ENCODE peak calls at places on chromosomes 3 and 15, in eight cellular contexts. Y, J, R, H, T, V, U and M are unnamed samples.

GRCh38 chr3:139893264-139893962 is 41.6 kb upstream of the CLSTN2 start:
- DNase-seq in Y (no peak), J (no peak), R (no peak), H (no peak), T (no peak), V (no peak), U (no peak), M (no peak)

GRCh38 chr3:196057663-196058356 is 24.1 kb downstream of the TFRC start:
- DNase-seq in Y (no peak), J (no peak), R (no peak), H (no peak), T (no peak), V (no peak), U (no peak), M (no peak)

GRCh38 chr3:197003461-197004385 is 25.9 kb downstream of the MELTF start:
- DNase-seq in Y (no peak), J (peak), R (no peak), H (peak), T (no peak), V (no peak), U (peak), M (no peak)

GRCh38 chr3:120850326-120851295 is 57.4 kb upstream of the STXBP5L start:
- DNase-seq in Y (no peak), J (no peak), R (no peak), H (no peak), T (no peak), V (no peak), U (no peak), M (peak)

GRCh38 chr3:126419886-126420786 is 25.4 kb downstream of the CFAP100 start:
- DNase-seq in Y (no peak), J (no peak), R (no peak), H (peak), T (no peak), V (no peak), U (peak), M (no peak)

GRCh38 chr3:9942934-9943690 is 9.1 kb downstream of the PRRT3 start:
- DNase-seq in Y (no peak), J (no peak), R (no peak), H (no peak), T (no peak), V (no peak), U (no peak), M (no peak)

GRCh38 chr3:71225951-71226564 is 357.5 kb downstream of the FOXP1 start:
- DNase-seq in Y (no peak), J (peak), R (no peak), H (peak), T (no peak), V (no peak), U (no peak), M (no peak)

GRCh38 chr3:88480822-88481221 is 331.1 kb downstream of the C3orf38 start:
- DNase-seq in Y (no peak), J (no peak), R (no peak), H (no peak), T (no peak), V (no peak), U (no peak), M (no peak)

GRCh38 chr15:55587321-55588069 is 650 bp downstream of the PYGO1 start:
- DNase-seq in Y (peak), J (no peak), R (no peak), H (peak), T (peak), V (no peak), U (no peak), M (peak)

GRCh38 chr3:134059680-134060560 is 30.2 kb upstream of the SLCO2A1 start:
- DNase-seq in Y (no peak), J (no peak), R (no peak), H (no peak), T (no peak), V (no peak), U (no peak), M (no peak)

GRCh38 chr3:23446301-23446700 is 243.2 kb downstream of the UBE2E2 start:
- DNase-seq in Y (no peak), J (no peak), R (no peak), H (no peak), T (no peak), V (no peak), U (no peak), M (no peak)

GRCh38 chr3:62679988-62680387 is 195.2 kb downstream of the CADPS start:
- DNase-seq in Y (no peak), J (no peak), R (no peak), H (no peak), T (peak), V (no peak), U (no peak), M (no peak)

GRCh38 chr3:177396707-177397106 is 199.4 kb upstream of the TBL1XR1 start:
- DNase-seq in Y (no peak), J (no peak), R (no peak), H (no peak), T (no peak), V (no peak), U (no peak), M (no peak)

GRCh38 chr3:184133840-184134745 is 1.1 kb upstream of the EIF2B5 start:
- DNase-seq in Y (peak), J (peak), R (no peak), H (peak), T (peak), V (no peak), U (peak), M (peak)

GRCh38 chr15:75368689-75369239 is 357 bp upstream of the MAN2C1 start:
- DNase-seq in Y (no peak), J (no peak), R (no peak), H (no peak), T (no peak), V (no peak), U (no peak), M (no peak)

GRCh38 chr15:68271854-68272471 is 5.6 kb upstream of the FEM1B start:
- DNase-seq in Y (peak), J (no peak), R (no peak), H (no peak), T (no peak), V (no peak), U (no peak), M (peak)

GRCh38 chr3:48548731-48549705 is 7.6 kb downstream of the PFKFB4 start:
- DNase-seq in Y (peak), J (peak), R (no peak), H (peak), T (peak), V (peak), U (peak), M (peak)

GRCh38 chr15:88647362-88648105 is 8.7 kb downstream of the ISG20 start:
- DNase-seq in Y (no peak), J (no peak), R (no peak), H (peak), T (no peak), V (no peak), U (no peak), M (no peak)